ENCODE peak calls at places on chromosomes 5 and 9, in six cellular contexts. One of them, this sample, is unnamed.

GRCh38 chr9:94097788-94098413 is 13.6 kb downstream of the PTPDC1 start:
- DNase-seq in tibial nerve: no peak
- DNase-seq in CD4-positive, alpha-beta T cell: no peak
- DNase-seq in HCT116: peak
- DNase-seq in upper lobe of right lung: no peak
- DNase-seq in fibroblast of villous mesenchyme: peak
- DNase-seq in this sample: no peak

GRCh38 chr5:142003266-142003800 is 9.5 kb downstream of the GNPDA1 start:
- DNase-seq in tibial nerve: no peak
- DNase-seq in CD4-positive, alpha-beta T cell: no peak
- DNase-seq in HCT116: no peak
- DNase-seq in upper lobe of right lung: no peak
- DNase-seq in fibroblast of villous mesenchyme: no peak
- DNase-seq in this sample: no peak

GRCh38 chr5:77620404-77620803 is 18.1 kb downstream of the OTP start:
- DNase-seq in tibial nerve: no peak
- DNase-seq in CD4-positive, alpha-beta T cell: no peak
- DNase-seq in HCT116: peak
- DNase-seq in upper lobe of right lung: no peak
- DNase-seq in fibroblast of villous mesenchyme: no peak
- DNase-seq in this sample: no peak

GRCh38 chr9:137494104-137494544 is 35.0 kb upstream of the NSMF start:
- DNase-seq in tibial nerve: no peak
- DNase-seq in CD4-positive, alpha-beta T cell: no peak
- DNase-seq in HCT116: no peak
- DNase-seq in upper lobe of right lung: no peak
- DNase-seq in fibroblast of villous mesenchyme: no peak
- DNase-seq in this sample: no peak

GRCh38 chr5:102863058-102863457 is 108.0 kb downstream of the PAM start:
- DNase-seq in tibial nerve: no peak
- DNase-seq in CD4-positive, alpha-beta T cell: no peak
- DNase-seq in HCT116: no peak
- DNase-seq in upper lobe of right lung: no peak
- DNase-seq in fibroblast of villous mesenchyme: no peak
- DNase-seq in this sample: no peak

GRCh38 chr5:626850-627249 is 14.7 kb downstream of the CEP72 start:
- DNase-seq in tibial nerve: no peak
- DNase-seq in CD4-positive, alpha-beta T cell: no peak
- DNase-seq in HCT116: no peak
- DNase-seq in upper lobe of right lung: no peak
- DNase-seq in fibroblast of villous mesenchyme: peak
- DNase-seq in this sample: no peak

GRCh38 chr9:99118782-99119466 is 14.0 kb downstream of the TGFBR1 start:
- DNase-seq in tibial nerve: no peak
- DNase-seq in CD4-positive, alpha-beta T cell: peak
- DNase-seq in HCT116: no peak
- DNase-seq in upper lobe of right lung: no peak
- DNase-seq in fibroblast of villous mesenchyme: no peak
- DNase-seq in this sample: no peak

GRCh38 chr5:76283670-76284069 is 119.4 kb upstream of the IQGAP2 start:
- DNase-seq in tibial nerve: no peak
- DNase-seq in CD4-positive, alpha-beta T cell: no peak
- DNase-seq in HCT116: no peak
- DNase-seq in upper lobe of right lung: no peak
- DNase-seq in fibroblast of villous mesenchyme: no peak
- DNase-seq in this sample: no peak

GRCh38 chr9:69809304-69809863 is 11.2 kb upstream of the CFAP95 start:
- DNase-seq in tibial nerve: no peak
- DNase-seq in CD4-positive, alpha-beta T cell: peak
- DNase-seq in HCT116: peak
- DNase-seq in upper lobe of right lung: no peak
- DNase-seq in fibroblast of villous mesenchyme: peak
- DNase-seq in this sample: no peak

GRCh38 chr9:98708933-98709911 is at the start of gene GABBR2:
- DNase-seq in tibial nerve: no peak
- DNase-seq in CD4-positive, alpha-beta T cell: no peak
- DNase-seq in HCT116: no peak
- DNase-seq in upper lobe of right lung: no peak
- DNase-seq in fibroblast of villous mesenchyme: no peak
- DNase-seq in this sample: no peak

GRCh38 chr5:90264930-90265857 is 144.4 kb downstream of the CETN3 start:
- DNase-seq in tibial nerve: peak
- DNase-seq in CD4-positive, alpha-beta T cell: peak
- DNase-seq in HCT116: peak
- DNase-seq in upper lobe of right lung: peak
- DNase-seq in fibroblast of villous mesenchyme: peak
- DNase-seq in this sample: peak

GRCh38 chr5:128538249-128539037 is 398 bp upstream of the FBN2 start:
- DNase-seq in tibial nerve: peak
- DNase-seq in CD4-positive, alpha-beta T cell: no peak
- DNase-seq in HCT116: no peak
- DNase-seq in upper lobe of right lung: peak
- DNase-seq in fibroblast of villous mesenchyme: peak
- DNase-seq in this sample: peak

GRCh38 chr5:59428391-59428790 is 465.1 kb downstream of the PDE4D start:
- DNase-seq in tibial nerve: no peak
- DNase-seq in CD4-positive, alpha-beta T cell: no peak
- DNase-seq in HCT116: no peak
- DNase-seq in upper lobe of right lung: no peak
- DNase-seq in fibroblast of villous mesenchyme: peak
- DNase-seq in this sample: no peak

GRCh38 chr9:128159073-128159783 is 837 bp upstream of the BBLN start:
- DNase-seq in tibial nerve: no peak
- DNase-seq in CD4-positive, alpha-beta T cell: peak
- DNase-seq in HCT116: peak
- DNase-seq in upper lobe of right lung: no peak
- DNase-seq in fibroblast of villous mesenchyme: no peak
- DNase-seq in this sample: no peak

GRCh38 chr9:96175001-96175400 is 127.0 kb downstream of the HSD17B3 start:
- DNase-seq in tibial nerve: no peak
- DNase-seq in CD4-positive, alpha-beta T cell: no peak
- DNase-seq in HCT116: no peak
- DNase-seq in upper lobe of right lung: no peak
- DNase-seq in fibroblast of villous mesenchyme: no peak
- DNase-seq in this sample: no peak

GRCh38 chr9:97412628-97413382 is 909 bp downstream of the TDRD7 start:
- DNase-seq in tibial nerve: no peak
- DNase-seq in CD4-positive, alpha-beta T cell: no peak
- DNase-seq in HCT116: no peak
- DNase-seq in upper lobe of right lung: no peak
- DNase-seq in fibroblast of villous mesenchyme: peak
- DNase-seq in this sample: no peak

GRCh38 chr9:6106576-6107339 is 91.3 kb upstream of the RANBP6 start:
- DNase-seq in tibial nerve: no peak
- DNase-seq in CD4-positive, alpha-beta T cell: no peak
- DNase-seq in HCT116: peak
- DNase-seq in upper lobe of right lung: no peak
- DNase-seq in fibroblast of villous mesenchyme: peak
- DNase-seq in this sample: no peak

GRCh38 chr5:143085319-143085917 is 315.2 kb downstream of the ARHGAP26 start:
- DNase-seq in tibial nerve: no peak
- DNase-seq in CD4-positive, alpha-beta T cell: no peak
- DNase-seq in HCT116: no peak
- DNase-seq in upper lobe of right lung: no peak
- DNase-seq in fibroblast of villous mesenchyme: peak
- DNase-seq in this sample: no peak

GRCh38 chr9:16013826-16014225 is 461.0 kb downstream of the CCDC171 start:
- DNase-seq in tibial nerve: no peak
- DNase-seq in CD4-positive, alpha-beta T cell: no peak
- DNase-seq in HCT116: no peak
- DNase-seq in upper lobe of right lung: no peak
- DNase-seq in fibroblast of villous mesenchyme: no peak
- DNase-seq in this sample: no peak

GRCh38 chr5:59390989-59391388 is 502.5 kb downstream of the PDE4D start:
- DNase-seq in tibial nerve: no peak
- DNase-seq in CD4-positive, alpha-beta T cell: no peak
- DNase-seq in HCT116: no peak
- DNase-seq in upper lobe of right lung: no peak
- DNase-seq in fibroblast of villous mesenchyme: no peak
- DNase-seq in this sample: no peak

GRCh38 chr5:78009937-78010527 is 233.9 kb upstream of the TBCA start:
- DNase-seq in tibial nerve: no peak
- DNase-seq in CD4-positive, alpha-beta T cell: no peak
- DNase-seq in HCT116: no peak
- DNase-seq in upper lobe of right lung: no peak
- DNase-seq in fibroblast of villous mesenchyme: peak
- DNase-seq in this sample: no peak

GRCh38 chr9:131591845-131592208 is 46.5 kb downstream of the PRRT1B start:
- DNase-seq in tibial nerve: no peak
- DNase-seq in CD4-positive, alpha-beta T cell: no peak
- DNase-seq in HCT116: no peak
- DNase-seq in upper lobe of right lung: no peak
- DNase-seq in fibroblast of villous mesenchyme: no peak
- DNase-seq in this sample: no peak

GRCh38 chr9:97293207-97293721 is 14.2 kb upstream of the CCDC180 start:
- DNase-seq in tibial nerve: peak
- DNase-seq in CD4-positive, alpha-beta T cell: no peak
- DNase-seq in HCT116: no peak
- DNase-seq in upper lobe of right lung: no peak
- DNase-seq in fibroblast of villous mesenchyme: peak
- DNase-seq in this sample: no peak

GRCh38 chr9:127450170-127450830 is 906 bp downstream of the RPL12 start:
- DNase-seq in tibial nerve: no peak
- DNase-seq in CD4-positive, alpha-beta T cell: no peak
- DNase-seq in HCT116: no peak
- DNase-seq in upper lobe of right lung: no peak
- DNase-seq in fibroblast of villous mesenchyme: peak
- DNase-seq in this sample: no peak

DNA sequence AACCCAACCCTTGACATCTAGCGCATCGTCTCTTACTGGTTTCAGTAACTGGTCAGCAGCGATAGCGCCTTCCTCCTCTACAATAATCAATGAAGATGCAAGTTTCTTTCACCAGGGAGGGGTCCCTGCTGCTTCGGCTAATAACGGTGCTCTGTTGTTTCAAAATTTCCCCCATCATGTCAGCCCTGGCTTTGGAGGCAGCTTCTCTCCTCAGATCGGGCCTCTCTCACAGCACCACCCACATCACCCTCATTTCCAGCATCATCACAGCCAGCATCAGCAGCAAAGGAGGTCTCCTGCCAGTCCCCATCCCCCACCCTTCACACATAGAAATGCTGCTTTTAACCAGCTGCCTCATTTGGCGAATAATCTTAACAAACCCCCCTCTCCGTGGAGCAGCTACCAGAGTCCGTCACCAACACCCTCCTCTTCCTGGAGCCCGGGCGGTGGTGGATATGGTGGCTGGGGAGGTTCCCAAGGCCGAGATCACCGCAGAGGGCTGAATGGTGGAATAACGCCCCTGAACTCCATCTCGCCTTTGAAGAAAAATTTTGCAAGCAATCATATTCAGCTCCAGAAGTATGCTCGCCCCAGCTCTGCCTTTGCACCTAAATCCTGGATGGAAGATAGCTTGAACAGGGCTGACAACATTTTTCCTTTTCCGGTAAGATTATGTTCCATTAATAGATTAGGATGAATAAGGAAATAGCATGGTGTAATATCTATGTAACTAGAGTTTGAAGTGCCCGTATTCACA is 2.2 kb downstream of the CPEB4 start:
- DNase-seq in tibial nerve: no peak
- DNase-seq in CD4-positive, alpha-beta T cell: no peak
- DNase-seq in HCT116: no peak
- DNase-seq in upper lobe of right lung: no peak
- DNase-seq in fibroblast of villous mesenchyme: peak
- DNase-seq in this sample: no peak
- TF ChIP-seq CTCF in tibial nerve: no peak
- TF ChIP-seq CTCF in CD4-positive, alpha-beta T cell: no peak
- TF ChIP-seq CTCF in HCT116: no peak
- TF ChIP-seq CTCF in upper lobe of right lung: no peak
- TF ChIP-seq CTCF in fibroblast of villous mesenchyme: no peak
- TF ChIP-seq CTCF in this sample: no peak

GRCh38 chr9:110432253-110432652 is 94.6 kb upstream of the TXNDC8 start:
- DNase-seq in tibial nerve: no peak
- DNase-seq in CD4-positive, alpha-beta T cell: no peak
- DNase-seq in HCT116: no peak
- DNase-seq in upper lobe of right lung: no peak
- DNase-seq in fibroblast of villous mesenchyme: peak
- DNase-seq in this sample: no peak

GRCh38 chr9:110427497-110428104 is 89.9 kb upstream of the TXNDC8 start:
- DNase-seq in tibial nerve: no peak
- DNase-seq in CD4-positive, alpha-beta T cell: no peak
- DNase-seq in HCT116: peak
- DNase-seq in upper lobe of right lung: peak
- DNase-seq in fibroblast of villous mesenchyme: peak
- DNase-seq in this sample: no peak

GRCh38 chr9:110426052-110426709 is 88.5 kb upstream of the TXNDC8 start:
- DNase-seq in tibial nerve: no peak
- DNase-seq in CD4-positive, alpha-beta T cell: no peak
- DNase-seq in HCT116: no peak
- DNase-seq in upper lobe of right lung: no peak
- DNase-seq in fibroblast of villous mesenchyme: peak
- DNase-seq in this sample: no peak

GRCh38 chr9:110429453-110429852 is 91.8 kb upstream of the TXNDC8 start:
- DNase-seq in tibial nerve: no peak
- DNase-seq in CD4-positive, alpha-beta T cell: no peak
- DNase-seq in HCT116: no peak
- DNase-seq in upper lobe of right lung: no peak
- DNase-seq in fibroblast of villous mesenchyme: no peak
- DNase-seq in this sample: no peak
- TF ChIP-seq CTCF in tibial nerve: no peak
- TF ChIP-seq CTCF in CD4-positive, alpha-beta T cell: no peak
- TF ChIP-seq CTCF in HCT116: peak
- TF ChIP-seq CTCF in upper lobe of right lung: no peak
- TF ChIP-seq CTCF in fibroblast of villous mesenchyme: no peak
- TF ChIP-seq CTCF in this sample: no peak

GRCh38 chr9:4663956-4664355 is 1.9 kb downstream of the PLPP6 start:
- DNase-seq in tibial nerve: no peak
- DNase-seq in CD4-positive, alpha-beta T cell: no peak
- DNase-seq in HCT116: no peak
- DNase-seq in upper lobe of right lung: no peak
- DNase-seq in fibroblast of villous mesenchyme: no peak
- DNase-seq in this sample: no peak

GRCh38 chr9:4668604-4669003 is 2.3 kb upstream of the SPATA6L start:
- DNase-seq in tibial nerve: no peak
- DNase-seq in CD4-positive, alpha-beta T cell: no peak
- DNase-seq in HCT116: no peak
- DNase-seq in upper lobe of right lung: no peak
- DNase-seq in fibroblast of villous mesenchyme: no peak
- DNase-seq in this sample: no peak

GRCh38 chr9:4667681-4668080 is 1.4 kb upstream of the SPATA6L start:
- DNase-seq in tibial nerve: no peak
- DNase-seq in CD4-positive, alpha-beta T cell: no peak
- DNase-seq in HCT116: no peak
- DNase-seq in upper lobe of right lung: no peak
- DNase-seq in fibroblast of villous mesenchyme: no peak
- DNase-seq in this sample: no peak

GRCh38 chr9:4665357-4665756 is 923 bp downstream of the SPATA6L start:
- DNase-seq in tibial nerve: no peak
- DNase-seq in CD4-positive, alpha-beta T cell: no peak
- DNase-seq in HCT116: no peak
- DNase-seq in upper lobe of right lung: no peak
- DNase-seq in fibroblast of villous mesenchyme: peak
- DNase-seq in this sample: no peak

GRCh38 chr9:4666042-4666699 is at the start of gene SPATA6L:
- DNase-seq in tibial nerve: peak
- DNase-seq in CD4-positive, alpha-beta T cell: no peak
- DNase-seq in HCT116: no peak
- DNase-seq in upper lobe of right lung: peak
- DNase-seq in fibroblast of villous mesenchyme: peak
- DNase-seq in this sample: peak
- TF ChIP-seq CTCF in tibial nerve: no peak
- TF ChIP-seq CTCF in CD4-positive, alpha-beta T cell: no peak
- TF ChIP-seq CTCF in HCT116: no peak
- TF ChIP-seq CTCF in upper lobe of right lung: peak
- TF ChIP-seq CTCF in fibroblast of villous mesenchyme: no peak
- TF ChIP-seq CTCF in this sample: no peak

GRCh38 chr5:169805527-169805934 is 168.5 kb downstream of the DOCK2 start:
- DNase-seq in tibial nerve: no peak
- DNase-seq in CD4-positive, alpha-beta T cell: no peak
- DNase-seq in HCT116: no peak
- DNase-seq in upper lobe of right lung: no peak
- DNase-seq in fibroblast of villous mesenchyme: no peak
- DNase-seq in this sample: no peak
- TF ChIP-seq CTCF in tibial nerve: no peak
- TF ChIP-seq CTCF in CD4-positive, alpha-beta T cell: no peak
- TF ChIP-seq CTCF in HCT116: no peak
- TF ChIP-seq CTCF in upper lobe of right lung: no peak
- TF ChIP-seq CTCF in fibroblast of villous mesenchyme: no peak
- TF ChIP-seq CTCF in this sample: no peak

This sample was measured in mesothelial cell of epicardium.